ENCODE peak calls at places on chromosomes 5 and 9, in seven cellular contexts. K, P, U, Q, B, E and T are unnamed samples.

GRCh38 chr9:75181748-75182147 is 93.4 kb downstream of the OSTF1 start:
- DNase-seq in Q (peak; percentile 22), U (peak; percentile 33), K (peak; percentile 86), E (peak; percentile 22), B (peak; percentile 69), P (peak; percentile 64), T (no peak)

GRCh38 chr5:120779674-120780073 is 315.6 kb downstream of the PRR16 start:
- DNase-seq in P (no peak), U (no peak), E (no peak), K (peak; percentile 61), Q (peak; percentile 26), B (no peak), T (no peak)

GRCh38 chr9:8329561-8330283 is 530.1 kb upstream of the DMAC1 start:
- DNase-seq in Q (no peak), P (no peak), B (no peak), U (no peak), K (no peak), E (peak; percentile 34), T (no peak)

GRCh38 chr5:143714629-143715028 is 97.3 kb upstream of the HMHB1 start:
- DNase-seq in B (no peak), U (peak; percentile 17), Q (no peak), P (no peak), K (peak; percentile 33), E (no peak), T (peak; percentile 27)

GRCh38 chr5:140041492-140042421 is 1.3 kb downstream of the NRG2 start:
- DNase-seq in K (peak; percentile 18), P (peak; percentile 11), U (peak; percentile 42), E (peak; percentile 15), B (peak; percentile 25), Q (peak; percentile 67), T (peak; percentile 71)

GRCh38 chr9:22103650-22104575 is 94.8 kb upstream of the CDKN2B start:
- DNase-seq in E (no peak), Q (peak; percentile 83), P (peak; percentile 89), K (peak; percentile 94), B (peak; percentile 93), U (no peak), T (no peak)

GRCh38 chr9:130993303-130994030 is 15.5 kb upstream of the LAMC3 start:
- DNase-seq in E (no peak), U (no peak), Q (no peak), K (no peak), B (no peak), P (no peak), T (no peak)

GRCh38 chr5:113040672-113041071 is 64.1 kb downstream of the DCP2 start:
- DNase-seq in P (no peak), E (no peak), U (no peak), B (no peak), Q (no peak), K (no peak), T (no peak)

GRCh38 chr5:120684749-120685415 is 220.8 kb downstream of the PRR16 start:
- DNase-seq in Q (peak; percentile 15), U (peak; percentile 9), P (no peak), E (no peak), B (peak; percentile 47), K (peak; percentile 27), T (no peak)

GRCh38 chr9:6068983-6069382 is 53.6 kb upstream of the RANBP6 start:
- DNase-seq in U (no peak), Q (no peak), B (no peak), E (no peak), P (no peak), K (no peak), T (no peak)

GRCh38 chr9:91275641-91276040 is 86.1 kb downstream of the AUH start:
- DNase-seq in K (no peak), Q (no peak), P (no peak), E (no peak), U (no peak), B (no peak), T (no peak)

GRCh38 chr9:38096238-38096805 is 27.3 kb upstream of the SHB start:
- DNase-seq in B (no peak), P (no peak), E (no peak), U (no peak), K (no peak), Q (no peak), T (no peak)

GRCh38 chr9:4970970-4971641 is 14.0 kb upstream of the JAK2 start:
- DNase-seq in K (no peak), B (no peak), P (no peak), U (no peak), E (no peak), Q (no peak), T (no peak)

GRCh38 chr9:136373300-136374182 is at the start of gene CARD9:
- DNase-seq in E (no peak), B (no peak), Q (no peak), U (no peak), K (peak; percentile 29), P (no peak), T (peak; percentile 65)

GRCh38 chr5:132008961-132009680 is 2.3 kb downstream of the ACSL6 start:
- DNase-seq in B (no peak), P (no peak), Q (no peak), E (no peak), K (no peak), U (no peak), T (no peak)